ENCODE peak calls at places on chromosomes 4 and X, in six cellular contexts. N is neural progenitor cell, E is endodermal cell, K is HCT116, H is IMR-90, V is H1. P is an unnamed sample.

GRCh38 chr4:13665711-13666660 is 38.5 kb upstream of the BOD1L1 start:
- DNase-seq in V (no peak), K (no peak), E (no peak), N (no peak), H (peak), P (no peak)

GRCh38 chr4:163816494-163816893 is 322.0 kb downstream of the TMA16 start:
- DNase-seq in K (no peak), E (no peak), V (no peak), N (peak), H (no peak), P (no peak)

GRCh38 chr4:77156533-77156911 is 485 bp upstream of the CCNG2 start:
- DNase-seq in E (peak), V (peak), N (peak), H (peak), K (peak), P (peak)

GRCh38 chrX:130830599-130831346 is 72.2 kb downstream of the ENOX2 start:
- DNase-seq in V (no peak), K (no peak), H (no peak), E (no peak), N (no peak), P (no peak)

GRCh38 chr4:41455215-41455614 is 82.7 kb upstream of the LIMCH1 start:
- DNase-seq in K (no peak), E (peak), V (no peak), N (peak), H (no peak), P (no peak)

GRCh38 chrX:2500681-2501151 is at the start of the genes DHRSX and ZBED1:
- DNase-seq in E (peak), K (no peak), V (peak), N (peak), H (no peak), P (peak)

GRCh38 chr4:94334962-94335361 is 7.7 kb downstream of the HPGDS start:
- DNase-seq in K (no peak), N (no peak), E (no peak), V (no peak), H (no peak), P (no peak)

GRCh38 chrX:15909605-15910004 is 55.0 kb upstream of the AP1S2 start:
- DNase-seq in E (peak), N (peak), V (no peak), H (no peak), K (no peak), P (no peak)

GRCh38 chr4:25862411-25863346 is at the start of gene SEL1L3:
- DNase-seq in K (no peak), E (peak), H (no peak), V (peak), N (peak), P (peak)

GRCh38 chr4:79576480-79576803 is 168.4 kb upstream of the GK2 start:
- DNase-seq in H (peak), K (no peak), N (peak), E (no peak), V (no peak), P (no peak)

GRCh38 chr4:30718889-30719252 is 1.3 kb upstream of the PCDH7 start:
- DNase-seq in K (no peak), H (peak), E (no peak), N (peak), V (no peak), P (no peak)

GRCh38 chr4:138344064-138344463 is 101.9 kb upstream of the SLC7A11 start:
- DNase-seq in N (no peak), K (no peak), V (no peak), E (no peak), H (no peak), P (no peak)

GRCh38 chr4:153232768-153233167 is 28.5 kb downstream of the TRIM2 start:
- DNase-seq in K (peak), H (no peak), E (peak), V (peak), N (peak), P (peak)

GRCh38 chr4:19693949-19694597 is 557.6 kb upstream of the SLIT2 start:
- DNase-seq in N (no peak), H (no peak), K (no peak), E (no peak), V (no peak), P (no peak)

GRCh38 chr4:2212831-2213230 is 29.1 kb downstream of the HAUS3 start:
- DNase-seq in N (no peak), H (no peak), V (no peak), E (no peak), K (no peak), P (no peak)

GRCh38 chr4:184734758-184735157 is 862 bp upstream of the CENPU start:
- DNase-seq in N (no peak), V (no peak), H (no peak), E (no peak), K (no peak), P (no peak)

GRCh38 chrX:148804579-148804978 is 304.2 kb downstream of the AFF2 start:
- DNase-seq in K (no peak), N (no peak), V (no peak), H (no peak), E (no peak), P (no peak)

GRCh38 chr4:98950925-98951324 is 22.0 kb upstream of the EIF4E start:
- DNase-seq in H (no peak), N (no peak), V (no peak), K (no peak), E (no peak), P (no peak)

GRCh38 chr4:147582386-147583077 is 34.7 kb upstream of the TMEM184C start:
- DNase-seq in N (no peak), V (no peak), E (no peak), K (no peak), H (peak), P (no peak)

GRCh38 chr4:144399927-144400326 is 246.0 kb upstream of the HHIP start:
- DNase-seq in N (no peak), E (no peak), H (peak), V (no peak), K (peak), P (no peak)

GRCh38 chrX:132631579-132632232 is 142.9 kb upstream of the MBNL3 start:
- DNase-seq in V (no peak), H (peak), E (no peak), N (peak), K (no peak), P (no peak)

GRCh38 chrX:120795301-120795700 is 80.4 kb downstream of the CT47B1 start:
- DNase-seq in K (no peak), N (no peak), H (no peak), E (no peak), V (no peak), P (no peak)

GRCh38 chr4:86218721-86219481 is 141.0 kb downstream of the MAPK10 start:
- DNase-seq in H (peak), N (peak), V (no peak), E (no peak), K (no peak), P (no peak)

GRCh38 chr4:67198757-67199156 is 346.5 kb downstream of the CENPC start:
- DNase-seq in V (no peak), H (no peak), N (no peak), K (no peak), E (no peak), P (no peak)

GRCh38 chr4:176789955-176790354 is 2.8 kb downstream of the VEGFC start:
- DNase-seq in V (no peak), H (peak), E (no peak), K (peak), N (peak), P (no peak)

GRCh38 chrX:17414057-17414658 is 39.2 kb downstream of the NHS start:
- DNase-seq in H (no peak), E (no peak), K (no peak), N (no peak), V (no peak), P (no peak)

GRCh38 chr4:108171541-108172230 is 3.0 kb upstream of the LEF1 start:
- DNase-seq in N (peak), V (peak), K (no peak), H (no peak), E (peak), P (no peak)

GRCh38 chrX:830532-830931 is 199.9 kb downstream of the SHOX start:
- DNase-seq in K (no peak), H (no peak), N (no peak), E (no peak), V (peak), P (no peak)

GRCh38 chrX:829145-829544 is 198.6 kb downstream of the SHOX start:
- DNase-seq in H (no peak), N (no peak), V (no peak), E (no peak), K (no peak), P (no peak)

GRCh38 chrX:821311-822178 is 191.0 kb downstream of the SHOX start:
- DNase-seq in K (no peak), E (no peak), H (no peak), V (no peak), N (no peak), P (no peak)

GRCh38 chrX:826026-826425 is 195.4 kb downstream of the SHOX start:
- DNase-seq in V (peak), E (no peak), K (no peak), H (no peak), N (no peak), P (no peak)

DNA sequence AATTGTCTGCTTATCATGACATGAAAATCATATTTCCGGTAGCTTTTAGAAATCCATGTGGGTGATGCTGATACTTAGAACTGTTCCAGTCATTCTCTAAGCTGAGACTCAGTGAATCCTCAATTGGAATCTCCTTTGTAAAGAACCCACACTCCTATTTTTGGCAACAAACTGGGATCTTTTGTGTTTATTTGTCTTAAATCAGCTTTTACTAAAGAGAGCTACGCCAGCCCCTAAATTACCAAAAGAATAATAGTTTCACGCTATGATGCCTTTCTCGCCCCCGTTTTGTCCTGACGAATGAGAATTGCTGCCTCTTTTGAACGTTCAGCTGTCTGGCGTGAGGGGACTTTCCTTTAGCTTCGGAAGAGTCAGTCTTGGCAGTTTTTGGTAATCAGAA is 195.9 kb downstream of the SHOX start:
- DNase-seq in N (no peak), K (no peak), H (no peak), E (no peak), V (peak), P (no peak)
- H3K4me3 ChIP-seq in N (no peak), K (no peak), H (no peak), E (no peak), V (no peak), P (no peak)

GRCh38 chr4:39467470-39467869 is 8.6 kb downstream of the LIAS start:
- DNase-seq in K (no peak), V (no peak), H (no peak), N (no peak), E (no peak), P (no peak)

GRCh38 chr4:39470402-39470801 is 11.5 kb downstream of the LIAS start:
- DNase-seq in H (no peak), N (no peak), V (no peak), E (no peak), K (no peak), P (no peak)

GRCh38 chr4:39472396-39472795 is 13.5 kb downstream of the LIAS start:
- DNase-seq in V (no peak), E (no peak), H (no peak), N (no peak), K (no peak), P (no peak)

GRCh38 chr4:39466747-39467146 is 7.9 kb downstream of the LIAS start:
- DNase-seq in E (no peak), N (no peak), H (peak), V (no peak), K (no peak), P (no peak)

DNA sequence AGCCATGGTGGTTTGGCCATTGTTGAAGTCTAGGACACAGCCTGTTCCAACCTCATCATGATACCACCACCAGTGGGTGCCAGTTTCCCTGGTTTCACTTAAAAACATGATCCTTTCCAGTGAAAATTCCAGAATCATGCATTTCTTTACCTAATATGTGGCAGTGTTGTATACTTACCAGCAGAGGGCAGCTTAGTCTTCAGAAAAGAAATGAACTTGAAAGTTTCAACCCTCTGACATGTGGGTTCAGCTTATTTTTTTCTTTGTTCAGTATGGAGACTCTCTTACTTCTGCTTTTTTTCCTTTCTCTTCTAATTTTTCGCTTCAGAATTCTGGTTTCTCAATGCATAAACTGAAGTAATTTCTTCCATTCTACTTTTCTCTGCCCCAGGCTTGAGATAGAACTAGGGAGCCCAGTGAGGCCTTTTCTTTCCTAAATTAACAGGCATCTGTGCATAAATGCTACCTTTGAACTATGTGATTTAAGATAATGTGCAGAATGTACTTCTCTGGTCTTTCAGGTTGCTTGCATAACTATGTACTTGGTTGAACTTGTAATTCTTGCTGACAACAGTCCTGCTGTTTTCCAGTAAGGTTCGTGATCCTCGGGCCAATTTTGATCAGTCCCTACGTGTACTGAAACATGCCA is 10.7 kb downstream of the LIAS start:
- DNase-seq in H (peak), K (peak), V (no peak), E (peak), N (peak), P (peak)
- H3K9ac ChIP-seq in H (no peak), K (peak), V (no peak), E (no peak), N (no peak), P (no peak)

GRCh38 chrX:40003982-40004535 is 93.7 kb downstream of the BCOR start:
- DNase-seq in V (peak), K (no peak), H (no peak), N (no peak), E (peak), P (no peak)

GRCh38 chrX:40004916-40005289 is 92.9 kb downstream of the BCOR start:
- DNase-seq in K (no peak), N (peak), H (no peak), V (peak), E (peak), P (no peak)

GRCh38 chrX:40006025-40007017 is 91.4 kb downstream of the BCOR start:
- DNase-seq in K (no peak), H (no peak), N (peak), V (peak), E (peak), P (peak)

GRCh38 chrX:40007136-40007535 is 90.6 kb downstream of the BCOR start:
- DNase-seq in E (peak), N (peak), V (peak), K (no peak), H (no peak), P (no peak)

DNA sequence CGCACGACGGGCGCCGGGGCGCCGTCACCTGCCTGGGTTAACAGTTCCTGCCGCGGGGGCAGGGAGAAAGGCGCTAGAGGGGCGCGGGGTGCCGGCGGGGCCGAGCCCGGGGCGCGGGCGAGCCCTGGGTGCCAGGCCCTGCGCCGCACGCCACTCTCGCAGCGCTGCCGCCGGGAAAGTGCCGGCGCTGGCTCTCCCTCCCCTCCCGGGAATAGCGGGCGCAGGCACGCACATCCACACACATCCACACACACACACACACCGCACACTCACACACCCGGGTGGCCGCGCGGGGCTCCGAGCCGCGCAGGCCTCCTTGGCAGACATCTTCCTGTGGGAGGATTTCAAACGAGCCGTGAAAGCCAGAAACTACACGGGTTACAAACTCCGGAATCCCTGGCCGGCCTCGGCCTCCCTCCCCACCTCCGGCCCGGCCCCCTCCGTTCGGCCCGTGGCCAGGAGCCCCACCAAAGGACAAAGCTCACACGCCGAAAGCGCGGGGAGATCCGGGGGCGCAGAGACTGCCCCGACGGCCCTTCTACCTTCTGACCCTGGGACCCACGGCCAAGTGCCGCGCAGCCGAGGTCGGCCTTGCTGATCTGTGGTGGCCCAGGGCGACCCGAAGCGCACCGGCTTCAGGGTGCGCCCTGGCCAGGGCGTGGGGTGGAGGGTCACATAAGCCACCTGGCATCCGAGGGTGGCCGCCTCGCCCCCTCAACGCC is 92.3 kb downstream of the BCOR start:
- DNase-seq in E (peak), V (peak), H (no peak), K (no peak), N (peak), P (no peak)
- H3K4me3 ChIP-seq in E (peak), V (peak), H (no peak), K (no peak), N (peak), P (peak)

GRCh38 chr4:81466841-81467671 is 4.7 kb downstream of the RASGEF1B start:
- DNase-seq in E (peak), K (peak), V (peak), N (peak), H (peak), P (peak)
- H3K9ac ChIP-seq in E (peak), K (no peak), V (no peak), N (no peak), H (no peak), P (no peak)

P was measured in colonic mucosa.